ENCODE peak calls at places on chromosomes 12 and 14, in seven cellular contexts. T is HCT116, L is SK-N-SH, J is K562, Z is H1, W is GM12878, P is HepG2. I is an unnamed sample.

GRCh38 chr12:64650762-64651161 is 40.5 kb downstream of the RASSF3 start:
- DNase-seq in Z (no peak), L (no peak), T (no peak), W (no peak), J (no peak), P (no peak), I (peak; percentile 75)

GRCh38 chr12:79566452-79566851 is 124.3 kb downstream of the PAWR start:
- DNase-seq in L (no peak), J (no peak), Z (no peak), W (no peak), P (peak; percentile 78), T (no peak), I (no peak)

GRCh38 chr12:65232490-65233077 is 45.9 kb upstream of the MSRB3 start:
- DNase-seq in T (no peak), Z (no peak), J (peak; percentile 12), P (no peak), L (peak; percentile 12), W (no peak), I (no peak)

GRCh38 chr14:52949711-52950409 is 990 bp downstream of the FERMT2 start:
- DNase-seq in P (peak; percentile 44), W (no peak), Z (no peak), T (no peak), L (peak; percentile 36), J (no peak), I (no peak)

GRCh38 chr12:101925352-101925751 is 48.0 kb downstream of the DRAM1 start:
- DNase-seq in W (no peak), J (no peak), T (no peak), Z (no peak), L (no peak), P (no peak), I (no peak)

GRCh38 chr14:89481167-89481566 is 64.1 kb upstream of the FOXN3 start:
- DNase-seq in W (no peak), P (no peak), L (no peak), T (no peak), Z (no peak), J (no peak), I (no peak)

GRCh38 chr14:104349950-104350349 is 211.6 kb downstream of the KIF26A start:
- DNase-seq in W (no peak), J (no peak), L (no peak), T (no peak), P (no peak), Z (no peak), I (no peak)

GRCh38 chr12:111103583-111103982 is 183.2 kb upstream of the MYL2 start:
- DNase-seq in J (no peak), T (no peak), L (no peak), P (no peak), W (no peak), Z (no peak), I (no peak)

GRCh38 chr12:6684609-6685008 is 4.6 kb downstream of the ZNF384 start:
- DNase-seq in W (no peak), Z (peak; percentile 54), T (peak; percentile 24), J (peak; percentile 69), L (peak; percentile 62), P (peak; percentile 57), I (no peak)

GRCh38 chr14:97592341-97592980 is 795.3 kb downstream of the VRK1 start:
- DNase-seq in P (no peak), T (no peak), Z (no peak), J (no peak), L (no peak), W (no peak), I (no peak)

GRCh38 chr12:16586350-16587109 is 19.4 kb downstream of the LMO3 start:
- DNase-seq in W (no peak), Z (no peak), T (no peak), P (no peak), J (no peak), L (no peak), I (no peak)

GRCh38 chr14:69378274-69378673 is 19.8 kb downstream of the ERH start:
- DNase-seq in W (no peak), J (no peak), T (no peak), L (no peak), P (no peak), Z (no peak), I (no peak)

GRCh38 chr14:65206448-65207096 is 104.3 kb upstream of the MAX start:
- DNase-seq in T (no peak), J (no peak), Z (no peak), W (peak; percentile 88), P (no peak), L (no peak), I (no peak)

GRCh38 chr12:127293507-127294310 is 973.3 kb upstream of the TMEM132C start:
- DNase-seq in J (peak; percentile 79), W (no peak), L (peak; percentile 63), Z (peak; percentile 87), T (peak; percentile 50), P (no peak), I (no peak)

GRCh38 chr12:46629331-46630229 is 196.2 kb downstream of the SLC38A4 start:
- DNase-seq in P (no peak), W (no peak), T (no peak), Z (no peak), L (no peak), J (no peak), I (no peak)

GRCh38 chr12:8943565-8944186 is 5.8 kb downstream of the M6PR start:
- DNase-seq in L (no peak), T (no peak), W (no peak), Z (no peak), P (no peak), J (no peak), I (no peak)

GRCh38 chr12:10701843-10702242 is 21.3 kb downstream of the YBX3 start:
- DNase-seq in L (no peak), J (no peak), T (no peak), P (no peak), W (no peak), Z (no peak), I (no peak)

GRCh38 chr12:10695852-10696251 is 22.0 kb upstream of the STYK1 start:
- DNase-seq in P (no peak), Z (no peak), L (no peak), T (no peak), J (no peak), W (no peak), I (no peak)

GRCh38 chr12:10701226-10701681 is 21.9 kb downstream of the YBX3 start:
- DNase-seq in W (no peak), Z (no peak), T (no peak), L (no peak), J (no peak), P (no peak), I (no peak)

DNA sequence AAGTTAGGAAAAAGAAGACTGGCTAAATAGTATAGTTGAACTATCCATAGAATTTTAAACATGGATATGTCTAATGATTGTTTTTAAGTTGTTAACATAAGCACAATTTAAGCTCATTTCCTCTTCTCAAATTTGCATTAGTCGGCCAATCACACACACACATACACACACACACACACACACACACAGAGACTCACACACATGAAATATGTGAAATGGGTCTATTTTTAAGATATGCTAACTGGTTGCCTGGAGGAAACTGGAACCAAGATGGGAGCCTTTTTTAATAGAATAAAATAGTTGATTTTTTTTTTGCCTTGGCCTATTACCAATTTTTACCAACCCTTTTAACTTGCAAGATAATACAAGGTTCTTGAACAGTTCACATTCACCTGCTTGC is 24.0 kb upstream of the STYK1 start:
- DNase-seq in P (no peak), W (no peak), L (no peak), J (no peak), Z (no peak), T (no peak), I (no peak)
- H3K36me3 ChIP-seq in P (peaks cover 45% of the 10 kb centered on the region), W (peaks cover 2% of the 10 kb centered on the region), L (no peaks in the 10 kb centered on the region), J (peaks cover 58% of the 10 kb centered on the region), Z (peaks cover 24% of the 10 kb centered on the region), T (peaks cover 50% of the 10 kb centered on the region), I (peaks cover 39% of the 10 kb centered on the region)

DNA sequence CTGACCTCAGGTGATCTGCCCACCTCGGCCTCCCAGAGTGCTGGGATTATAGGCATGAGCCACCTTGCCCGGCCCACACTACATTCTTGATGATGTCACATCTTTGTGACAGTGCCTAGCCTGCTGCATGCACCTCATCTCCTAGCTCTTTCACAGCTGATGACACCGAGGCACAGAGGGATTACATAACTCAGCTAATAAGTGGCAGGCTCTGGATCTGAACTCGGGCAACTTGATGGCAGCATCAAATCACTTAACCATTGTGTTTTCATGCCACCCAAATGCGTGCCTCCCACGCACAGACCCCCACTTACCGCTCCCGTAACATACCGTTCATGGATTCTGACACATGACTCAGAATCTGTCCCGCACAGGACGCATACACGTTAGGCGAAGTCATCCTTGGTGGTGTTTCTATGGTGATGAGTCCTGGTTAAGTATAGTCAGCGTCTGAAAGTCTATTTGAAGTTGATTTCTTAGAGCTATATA is 7.4 kb downstream of the TMEM120B start:
- DNase-seq in T (no peak), J (peak; percentile 20), Z (no peak), W (no peak), L (no peak), P (no peak), I (no peak)
- TF ChIP-seq SIN3A in T (no peak), J (no peak), Z (no peak), W (no peak), L (no peak), P (no peak), I (no peak)

DNA sequence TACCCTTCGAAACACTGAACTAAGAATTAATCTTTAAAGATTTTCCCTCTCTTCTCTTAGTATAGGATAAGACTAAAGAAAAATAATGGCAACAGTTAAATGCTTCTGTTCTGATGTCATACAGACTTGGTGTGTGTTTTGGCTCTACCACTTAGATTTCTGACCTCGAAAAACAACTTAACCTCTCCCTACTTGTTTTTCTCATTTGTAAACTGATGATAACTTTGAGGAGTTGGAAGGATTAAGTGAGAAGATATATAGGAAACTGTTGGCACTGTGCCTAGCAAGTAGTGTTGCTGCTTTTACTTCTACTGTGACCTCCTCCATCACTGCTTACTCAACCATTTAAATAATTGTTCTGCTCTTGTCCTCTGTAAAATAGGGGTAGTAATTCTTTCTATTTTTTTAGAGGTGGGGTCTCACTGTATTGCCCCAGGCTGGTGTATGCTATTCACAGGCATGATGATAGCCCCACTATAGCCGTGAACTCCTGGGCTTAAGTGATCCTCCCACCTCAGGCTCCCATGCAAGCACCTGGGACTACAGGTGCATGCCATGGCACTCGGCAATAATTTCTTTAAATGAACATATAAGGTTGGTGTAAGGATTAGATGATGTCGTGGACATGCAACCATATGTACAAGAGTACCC is 22.4 kb downstream of the PALS1 start:
- DNase-seq in T (no peak), Z (no peak), P (no peak), J (no peak), L (no peak), W (no peak), I (no peak)
- H3K36me3 ChIP-seq in T (no peaks in the 10 kb centered on the region), Z (no peaks in the 10 kb centered on the region), P (peaks cover 3% of the 10 kb centered on the region), J (no peaks in the 10 kb centered on the region), L (no peaks in the 10 kb centered on the region), W (no peaks in the 10 kb centered on the region), I (no peaks in the 10 kb centered on the region)

GRCh38 chr12:118271770-118272417 is 100.8 kb downstream of the TAOK3 start:
- DNase-seq in Z (no peak), W (no peak), L (no peak), T (no peak), J (no peak), P (no peak), I (no peak)

GRCh38 chr12:118274066-118274465 is 98.6 kb downstream of the TAOK3 start:
- DNase-seq in J (no peak), W (no peak), P (no peak), T (no peak), Z (no peak), L (no peak), I (no peak)

DNA sequence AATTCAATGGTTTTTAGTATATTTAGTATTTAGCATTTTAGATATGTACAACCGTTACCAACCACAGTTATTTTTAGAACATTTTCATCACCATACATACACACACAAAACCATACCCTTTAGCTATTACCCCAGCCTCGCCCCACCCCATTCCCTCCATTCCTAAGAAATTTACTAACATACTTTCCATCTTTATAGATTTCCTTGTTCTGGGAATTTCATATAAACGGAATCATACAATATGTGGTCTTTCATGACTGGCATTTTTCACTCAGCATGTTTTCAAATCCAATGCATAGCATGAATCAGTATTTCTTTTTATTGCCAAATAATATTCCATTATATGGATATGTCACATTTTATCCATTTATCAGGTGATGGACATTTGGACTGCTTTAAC is 101.5 kb downstream of the TAOK3 start:
- DNase-seq in J (no peak), P (no peak), L (no peak), Z (no peak), T (no peak), W (no peak), I (no peak)
- TF ChIP-seq SIN3A in J (no peak), P (no peak), L (no peak), Z (no peak), T (no peak), W (no peak), I (no peak)